ENCODE peak calls at places on chromosomes 11 and 22, in ten cellular contexts. L, H, T, K, X, Q, A, P, Z and W are unnamed samples.

GRCh38 chr11:120929090-120929489 is 94.8 kb upstream of the TBCEL start:
- DNase-seq in L (no peak), H (no peak), T (no peak), K (no peak), X (no peak), Q (no peak), A (no peak), P (no peak), Z (no peak), W (no peak)

GRCh38 chr22:40641269-40641668 is 4.8 kb upstream of the MRTFA start:
- DNase-seq in L (no peak), H (peak), T (no peak), K (no peak), X (peak), Q (no peak), A (no peak), P (no peak), Z (no peak), W (no peak)

GRCh38 chr22:19707347-19708322 is 6.7 kb upstream of the SEPTIN5 start:
- DNase-seq in L (no peak), H (no peak), T (no peak), K (no peak), X (peak), Q (no peak), A (no peak), P (no peak), Z (no peak), W (peak)

GRCh38 chr11:122101625-122102291 is 14.3 kb downstream of the BLID start:
- DNase-seq in L (no peak), H (no peak), T (no peak), K (peak), X (peak), Q (peak), A (no peak), P (peak), Z (peak), W (no peak)

GRCh38 chr11:131583823-131584222 is 213.4 kb downstream of the NTM start:
- DNase-seq in L (no peak), H (no peak), T (no peak), K (no peak), X (no peak), Q (no peak), A (no peak), P (no peak), Z (no peak), W (no peak)

GRCh38 chr11:79667377-79667776 is 226.5 kb upstream of the TENM4 start:
- DNase-seq in L (no peak), H (no peak), T (no peak), K (no peak), X (no peak), Q (no peak), A (no peak), P (no peak), Z (no peak), W (no peak)

GRCh38 chr11:33545941-33546340 is 154.7 kb downstream of the C11orf91 start:
- DNase-seq in L (no peak), H (no peak), T (no peak), K (no peak), X (no peak), Q (no peak), A (no peak), P (no peak), Z (no peak), W (no peak)

GRCh38 chr11:107549253-107549953 is 16.1 kb downstream of the ALKBH8 start:
- DNase-seq in L (no peak), H (no peak), T (no peak), K (no peak), X (no peak), Q (peak), A (no peak), P (no peak), Z (no peak), W (no peak)

GRCh38 chr11:45662096-45662664 is 3.2 kb downstream of the CHST1 start:
- DNase-seq in L (no peak), H (no peak), T (no peak), K (no peak), X (peak), Q (no peak), A (no peak), P (no peak), Z (no peak), W (peak)

GRCh38 chr11:95714853-95715776 is 74.5 kb downstream of the FAM76B start:
- DNase-seq in L (no peak), H (no peak), T (peak), K (no peak), X (no peak), Q (no peak), A (no peak), P (no peak), Z (no peak), W (no peak)

GRCh38 chr22:25478573-25478972 is 85.9 kb upstream of the GRK3 start:
- DNase-seq in L (no peak), H (no peak), T (no peak), K (no peak), X (no peak), Q (no peak), A (no peak), P (peak), Z (no peak), W (no peak)

GRCh38 chr22:43707650-43708049 is 104.5 kb downstream of the EFCAB6 start:
- DNase-seq in L (no peak), H (peak), T (no peak), K (no peak), X (no peak), Q (no peak), A (no peak), P (no peak), Z (no peak), W (no peak)

GRCh38 chr11:107713009-107713408 is 1.2 kb upstream of the SLN start:
- DNase-seq in L (no peak), H (no peak), T (no peak), K (no peak), X (no peak), Q (no peak), A (no peak), P (no peak), Z (no peak), W (no peak)

GRCh38 chr11:12725863-12726666 is 51.8 kb downstream of the TEAD1 start:
- DNase-seq in L (no peak), H (peak), T (no peak), K (no peak), X (no peak), Q (peak), A (peak), P (no peak), Z (no peak), W (no peak)

GRCh38 chr11:65150513-65151271 is 16.4 kb upstream of the SYVN1 start:
- DNase-seq in L (peak), H (peak), T (peak), K (peak), X (peak), Q (peak), A (peak), P (peak), Z (no peak), W (peak)

GRCh38 chr11:108545909-108546501 is 47.6 kb downstream of the EXPH5 start:
- DNase-seq in L (no peak), H (no peak), T (no peak), K (no peak), X (no peak), Q (no peak), A (no peak), P (no peak), Z (no peak), W (no peak)

GRCh38 chr11:26700536-26701235 is 21.2 kb downstream of the SLC5A12 start:
- DNase-seq in L (no peak), H (no peak), T (no peak), K (no peak), X (no peak), Q (no peak), A (no peak), P (no peak), Z (no peak), W (no peak)

GRCh38 chr11:85752890-85753581 is 57.9 kb downstream of the SYTL2 start:
- DNase-seq in L (no peak), H (no peak), T (no peak), K (peak), X (no peak), Q (peak), A (no peak), P (no peak), Z (no peak), W (peak)

GRCh38 chr11:126265801-126266200 is 2.9 kb downstream of the SRPRA start:
- DNase-seq in L (no peak), H (no peak), T (no peak), K (no peak), X (no peak), Q (peak), A (no peak), P (no peak), Z (no peak), W (no peak)

DNA sequence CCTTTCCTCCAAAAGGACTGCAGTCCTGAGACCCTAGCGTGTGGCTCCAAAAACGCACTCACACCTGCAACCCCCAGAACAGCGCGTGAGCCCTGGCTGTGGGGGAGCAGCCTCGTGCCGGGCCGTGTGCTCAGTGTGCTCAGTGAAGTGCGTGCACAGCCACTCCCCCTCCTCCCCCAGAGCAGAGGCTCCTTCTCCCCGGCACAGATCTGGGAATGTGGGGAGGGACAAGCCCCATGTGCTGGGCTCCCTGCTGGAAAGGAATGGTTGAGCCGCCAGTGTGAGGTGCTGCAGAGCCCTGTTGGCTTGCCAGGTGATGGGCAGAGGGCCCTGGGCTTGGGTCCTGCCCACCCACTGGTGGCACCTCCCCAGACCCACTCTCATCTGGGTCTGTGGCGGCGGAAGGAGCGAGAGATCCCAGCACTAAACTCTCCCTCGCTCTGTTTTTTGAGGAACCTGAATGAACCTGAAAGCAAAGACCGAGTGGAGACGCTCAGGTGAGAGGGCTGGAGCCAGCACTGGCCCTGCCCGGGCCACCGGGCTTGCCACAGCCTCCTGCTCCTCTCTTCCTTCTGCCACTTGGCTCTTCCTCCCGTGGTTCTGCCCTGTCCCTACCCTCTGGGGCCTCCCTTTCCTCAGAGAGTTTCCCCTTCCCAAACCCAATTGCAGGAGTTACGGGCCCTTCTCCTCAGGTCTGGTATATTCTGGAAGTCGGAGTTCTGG is 9.0 kb downstream of the RCOR2 start:
- DNase-seq in L (no peak), H (no peak), T (no peak), K (no peak), X (no peak), Q (no peak), A (no peak), P (no peak), Z (no peak), W (no peak)
- TF ChIP-seq POLR2AphosphoS5 in L (no peak), H (no peak), T (no peak), K (no peak), X (no peak), Q (no peak), A (no peak), P (no peak), Z (no peak), W (peak)

GRCh38 chr11:113664981-113665710 is 41.0 kb downstream of the TMPRSS5 start:
- DNase-seq in L (no peak), H (no peak), T (no peak), K (no peak), X (no peak), Q (no peak), A (no peak), P (peak), Z (no peak), W (no peak)

GRCh38 chr11:113666584-113666983 is 39.5 kb downstream of the TMPRSS5 start:
- DNase-seq in L (no peak), H (no peak), T (no peak), K (no peak), X (no peak), Q (no peak), A (no peak), P (no peak), Z (no peak), W (no peak)

GRCh38 chr11:113670149-113670829 is 35.8 kb downstream of the TMPRSS5 start:
- DNase-seq in L (no peak), H (no peak), T (no peak), K (no peak), X (no peak), Q (no peak), A (no peak), P (no peak), Z (no peak), W (no peak)

GRCh38 chr11:113668255-113668654 is 37.9 kb downstream of the TMPRSS5 start:
- DNase-seq in L (no peak), H (no peak), T (no peak), K (no peak), X (no peak), Q (no peak), A (no peak), P (no peak), Z (no peak), W (no peak)

DNA sequence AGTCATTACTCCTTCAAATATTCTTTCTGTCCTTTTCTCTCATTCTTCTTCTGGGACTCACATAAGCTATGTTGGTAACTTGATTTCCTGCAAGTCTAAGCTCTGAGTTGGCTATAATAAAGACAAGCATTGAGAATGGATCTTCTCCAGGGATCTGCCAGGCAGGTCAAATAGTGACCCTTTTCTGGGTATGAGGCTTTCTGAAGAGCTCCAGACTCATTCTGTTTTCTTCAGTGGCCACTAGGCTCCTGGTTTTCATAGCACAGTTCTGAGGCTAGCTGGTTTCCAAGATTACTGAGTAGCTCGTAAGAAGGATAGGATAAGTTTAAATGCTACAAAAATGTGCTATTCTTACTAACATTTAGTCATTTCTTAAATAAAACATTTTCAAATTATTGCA is 38.3 kb downstream of the TMPRSS5 start:
- DNase-seq in L (no peak), H (no peak), T (no peak), K (no peak), X (no peak), Q (no peak), A (no peak), P (no peak), Z (no peak), W (no peak)
- H3K27ac ChIP-seq in L (no peak), H (no peak), T (no peak), K (no peak), X (no peak), Q (no peak), A (no peak), P (no peak), Z (no peak), W (no peak)

GRCh38 chr11:14258177-14258935 is 100.6 kb downstream of the RRAS2 start:
- DNase-seq in L (no peak), H (peak), T (no peak), K (peak), X (no peak), Q (peak), A (no peak), P (no peak), Z (no peak), W (no peak)
- TF ChIP-seq POLR2A in L (no peak), H (no peak), T (no peak), K (peak), X (no peak), Q (peak), A (no peak), P (no peak), Z (no peak), W (no peak)

GRCh38 chr22:28826921-28827320 is 26.6 kb upstream of the XBP1 start:
- DNase-seq in L (no peak), H (no peak), T (no peak), K (no peak), X (no peak), Q (no peak), A (no peak), P (no peak), Z (no peak), W (no peak)

GRCh38 chr22:28833276-28833923 is 33.0 kb upstream of the XBP1 start:
- DNase-seq in L (no peak), H (no peak), T (no peak), K (no peak), X (no peak), Q (no peak), A (no peak), P (no peak), Z (no peak), W (no peak)

GRCh38 chr22:28831140-28832072 is 31.0 kb upstream of the XBP1 start:
- DNase-seq in L (no peak), H (no peak), T (no peak), K (no peak), X (no peak), Q (no peak), A (no peak), P (no peak), Z (no peak), W (no peak)

GRCh38 chr22:28832731-28833130 is 32.4 kb upstream of the XBP1 start:
- DNase-seq in L (no peak), H (no peak), T (no peak), K (no peak), X (no peak), Q (no peak), A (no peak), P (no peak), Z (no peak), W (no peak)

DNA sequence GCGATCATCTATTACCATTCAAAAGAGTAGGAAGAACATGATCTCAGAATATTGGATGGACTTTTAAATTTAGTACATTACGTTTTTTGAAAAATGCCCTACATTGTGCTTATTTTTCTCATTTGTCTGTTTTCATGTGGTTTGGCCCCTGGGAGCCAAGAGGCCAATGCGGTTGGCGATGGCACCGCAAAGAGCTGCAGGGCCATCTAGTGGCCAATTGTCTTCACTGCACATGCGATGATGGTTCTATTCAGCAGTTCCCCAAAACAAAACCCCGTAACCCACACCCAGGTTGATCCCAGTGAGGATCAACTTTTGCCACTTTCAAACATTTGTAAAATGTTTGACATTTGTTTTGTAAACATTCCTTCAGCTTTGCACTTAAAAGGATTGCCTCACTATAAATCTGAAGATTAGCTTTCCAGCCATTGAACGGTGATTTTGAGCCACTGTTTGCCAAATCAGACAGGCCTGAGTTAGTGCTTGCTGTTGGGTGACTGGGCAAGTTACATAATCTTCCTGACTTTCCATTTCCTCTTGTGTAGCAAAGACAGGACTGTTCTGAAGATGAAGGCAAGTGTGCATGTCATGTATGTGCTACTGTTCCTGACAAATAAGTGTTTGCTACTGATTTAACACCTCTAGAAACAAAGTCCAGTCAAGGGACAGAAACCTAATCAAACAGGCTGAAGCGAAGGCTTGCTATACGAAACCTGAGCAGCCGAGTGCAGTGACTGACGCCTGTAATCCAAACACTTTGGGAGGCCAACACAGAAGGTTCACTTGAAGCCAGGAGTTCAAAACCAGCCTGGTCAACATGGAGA is 29.2 kb upstream of the XBP1 start:
- DNase-seq in L (peak), H (peak), T (no peak), K (peak), X (peak), Q (peak), A (peak), P (peak), Z (peak), W (peak)
- TF ChIP-seq POLR2AphosphoS5 in L (peak), H (no peak), T (no peak), K (no peak), X (no peak), Q (no peak), A (peak), P (peak), Z (no peak), W (no peak)

DNA sequence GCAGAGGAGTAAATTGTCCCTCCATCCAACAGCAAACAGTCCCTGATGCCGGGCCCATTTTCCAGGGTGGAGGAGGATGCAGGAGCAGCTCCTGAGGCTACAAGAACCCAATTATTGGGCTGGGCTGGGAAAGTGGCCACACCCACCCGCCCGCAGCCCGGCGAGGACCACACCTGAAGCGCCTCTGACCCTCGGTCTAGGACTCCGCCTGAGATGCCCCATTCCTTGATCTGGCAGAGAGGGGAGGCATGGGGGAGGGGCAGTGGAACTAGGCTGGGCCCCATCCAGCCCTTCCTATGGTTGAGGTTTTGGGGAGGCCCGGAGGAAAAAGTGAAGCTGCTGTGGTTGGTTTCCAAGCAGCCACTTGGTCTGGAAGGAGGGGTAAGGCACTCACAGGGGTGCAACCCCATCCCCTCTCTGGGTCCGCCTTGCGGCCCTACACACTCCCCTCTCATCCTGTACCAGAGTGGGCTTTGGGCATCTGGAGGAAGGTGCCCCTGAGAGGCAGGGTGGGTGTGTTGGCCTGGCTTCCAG is 2.4 kb upstream of the LGALS1 start:
- DNase-seq in L (no peak), H (no peak), T (no peak), K (peak), X (no peak), Q (no peak), A (no peak), P (no peak), Z (no peak), W (no peak)
- H3K27ac ChIP-seq in L (peak), H (peak), T (no peak), K (peak), X (peak), Q (no peak), A (peak), P (no peak), Z (no peak), W (no peak)

GRCh38 chr22:20858615-20859416 is at the start of the genes PI4KA and SNAP29:
- DNase-seq in L (peak), H (peak), T (peak), K (peak), X (peak), Q (peak), A (peak), P (peak), Z (peak), W (peak)
- TF ChIP-seq POLR2A in L (no peak), H (peak), T (peak), K (peak), X (peak), Q (no peak), A (peak), P (peak), Z (peak), W (peak)